ENCODE peak calls at places on chromosomes 7 and 10, in nine cellular contexts. H is osteocyte, D is myocyte, G is type B pancreatic cell, N is transverse colon, Y is choroid plexus epithelial cell, K is pons, T is non-pigmented ciliary epithelial cell, F is mucosa of gallbladder. C is an unnamed sample.

GRCh38 chr7:157684157-157684595 is 347.4 kb downstream of the DNAJB6 start:
- DNase-seq in H (peak), D (no peak), G (no peak), N (no peak), Y (peak), K (peak), T (no peak), F (no peak), C (no peak)

GRCh38 chr10:12483996-12484944 is 134.9 kb downstream of the CAMK1D start:
- DNase-seq in H (no peak), D (peak), G (no peak), N (no peak), Y (no peak), K (no peak), T (no peak), F (no peak), C (peak)

GRCh38 chr10:75000748-75001321 is 110.6 kb upstream of the SAMD8 start:
- DNase-seq in H (no peak), D (no peak), G (no peak), N (no peak), Y (no peak), K (no peak), T (no peak), F (no peak), C (no peak)

GRCh38 chr10:3119796-3120459 is 52.6 kb downstream of the PFKP start:
- DNase-seq in H (no peak), D (no peak), G (no peak), N (no peak), Y (peak), K (no peak), T (no peak), F (no peak), C (no peak)

GRCh38 chr10:97585439-97585811 is 1.2 kb downstream of the HOGA1 start:
- DNase-seq in H (no peak), D (no peak), G (no peak), N (no peak), Y (no peak), K (no peak), T (no peak), F (no peak), C (no peak)

GRCh38 chr7:1433128-1433920 is 25.9 kb downstream of the MICALL2 start:
- DNase-seq in H (no peak), D (no peak), G (no peak), N (no peak), Y (no peak), K (no peak), T (no peak), F (no peak), C (no peak)

GRCh38 chr7:74554178-74554577 is 100.5 kb downstream of the GTF2IRD1 start:
- DNase-seq in H (no peak), D (peak), G (no peak), N (no peak), Y (no peak), K (no peak), T (no peak), F (no peak), C (no peak)

GRCh38 chr10:91006001-91006751 is 85.3 kb upstream of the ANKRD1 start:
- DNase-seq in H (no peak), D (peak), G (no peak), N (peak), Y (peak), K (peak), T (peak), F (peak), C (peak)

GRCh38 chr10:986137-986825 is 2.0 kb upstream of the GTPBP4 start:
- DNase-seq in H (no peak), D (peak), G (no peak), N (no peak), Y (peak), K (no peak), T (peak), F (no peak), C (no peak)

GRCh38 chr7:116786791-116787443 is 75.5 kb upstream of the CAPZA2 start:
- DNase-seq in H (no peak), D (peak), G (no peak), N (no peak), Y (peak), K (peak), T (no peak), F (no peak), C (no peak)

GRCh38 chr7:140966561-140967234 is 42.0 kb upstream of the BRAF start:
- DNase-seq in H (no peak), D (no peak), G (no peak), N (no peak), Y (no peak), K (no peak), T (no peak), F (no peak), C (no peak)

GRCh38 chr10:44314802-44315460 is 70.0 kb downstream of the CXCL12 start:
- DNase-seq in H (peak), D (no peak), G (no peak), N (no peak), Y (no peak), K (no peak), T (no peak), F (no peak), C (no peak)

GRCh38 chr10:101939718-101940117 is 96.1 kb upstream of the KCNIP2 start:
- DNase-seq in H (no peak), D (peak), G (no peak), N (no peak), Y (peak), K (no peak), T (no peak), F (no peak), C (no peak)

GRCh38 chr7:47570649-47571050 is 11.3 kb downstream of the TNS3 start:
- DNase-seq in H (no peak), D (peak), G (no peak), N (no peak), Y (peak), K (no peak), T (no peak), F (no peak), C (no peak)